ENCODE peak calls at places on chromosomes 2 and 18, in six cellular contexts. T is H9, C is tibial artery, K is kidney, N is trophoblast cell, L is adipocyte. O is an unnamed sample.
A peak's percentile ranks its signal among the peaks of the same experiment; 100 is the strongest.

GRCh38 chr2:47038656-47039501 is 116.2 kb downstream of the STPG4 start:
- DNase-seq in L (no peak), T (no peak), N (no peak), C (no peak), K (no peak), O (no peak)

GRCh38 chr2:218897394-218898108 is 16.9 kb downstream of the WNT10A start:
- DNase-seq in T (peak; percentile 42), C (no peak), K (peak; percentile 82), L (no peak), N (no peak), O (no peak)

GRCh38 chr2:149827585-149828156 is 240.1 kb upstream of the MMADHC start:
- DNase-seq in K (no peak), L (no peak), N (no peak), T (no peak), C (no peak), O (no peak)

GRCh38 chr2:133286326-133286922 is 281.8 kb downstream of the NCKAP5 start:
- DNase-seq in N (no peak), K (no peak), C (no peak), L (peak; percentile 64), T (no peak), O (no peak)

GRCh38 chr2:37526323-37526722 is 145.1 kb downstream of the CDC42EP3 start:
- DNase-seq in L (no peak), T (no peak), C (no peak), K (no peak), N (no peak), O (no peak)

GRCh38 chr18:2848145-2848878 is 1.5 kb downstream of the EMILIN2 start:
- DNase-seq in T (no peak), N (no peak), K (no peak), C (no peak), L (peak; percentile 36), O (no peak)

GRCh38 chr18:6150481-6150880 is 255.2 kb upstream of the TMEM200C start:
- DNase-seq in N (no peak), T (no peak), C (no peak), L (no peak), K (no peak), O (no peak)

GRCh38 chr18:65091737-65092329 is 659.0 kb upstream of the CDH7 start:
- DNase-seq in C (no peak), K (no peak), L (peak; percentile 22), T (peak; percentile 31), N (no peak), O (no peak)

GRCh38 chr18:41326311-41326710 is 628.7 kb upstream of the PIK3C3 start:
- DNase-seq in N (no peak), K (no peak), L (peak; percentile 31), C (no peak), T (no peak), O (no peak)

DNA sequence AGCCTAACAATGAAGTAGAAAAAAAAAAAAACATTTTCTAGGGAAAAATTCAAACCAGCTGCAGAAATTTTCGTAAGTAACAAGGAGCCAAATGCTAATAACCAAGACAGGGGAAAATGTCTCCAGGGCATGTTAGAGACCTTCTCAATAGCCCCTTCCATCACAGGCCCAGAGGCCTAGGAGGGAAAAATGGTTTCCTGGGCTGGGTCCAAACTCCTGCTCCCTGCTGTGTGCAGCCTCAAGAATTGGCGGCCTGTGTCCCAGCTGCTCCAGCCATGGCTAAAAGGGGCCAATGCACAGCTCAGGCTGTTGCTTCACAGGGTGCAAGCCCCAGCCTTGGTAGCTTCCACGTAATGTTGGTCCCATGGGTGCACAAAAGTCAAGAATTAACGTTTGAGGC is 266.2 kb downstream of the ZEB2 start:
- DNase-seq in T (no peak), C (no peak), N (no peak), K (no peak), L (no peak), O (no peak)
- H3K9me3 ChIP-seq in T (peaks cover 25% of the 10 kb centered on the region), C (peaks cover 8% of the 10 kb centered on the region), N (peaks cover 7% of the 10 kb centered on the region), K (peaks cover 12% of the 10 kb centered on the region), L (peaks cover 32% of the 10 kb centered on the region), O (peaks cover 8% of the 10 kb centered on the region)

GRCh38 chr2:22737144-22737543 is 647.8 kb upstream of the KLHL29 start:
- DNase-seq in L (no peak), K (no peak), T (no peak), C (no peak), N (no peak), O (no peak)

GRCh38 chr2:22729466-22729865 is 655.5 kb upstream of the KLHL29 start:
- DNase-seq in C (no peak), N (no peak), L (no peak), K (no peak), T (no peak), O (no peak)

GRCh38 chr2:22734373-22735045 is 650.5 kb upstream of the KLHL29 start:
- DNase-seq in N (no peak), T (no peak), K (no peak), C (no peak), L (no peak), O (no peak)
- H3K9me3 ChIP-seq in N (no peaks in the 10 kb centered on the region), T (no peaks in the 10 kb centered on the region), K (no peaks in the 10 kb centered on the region), C (no peaks in the 10 kb centered on the region), L (no peaks in the 10 kb centered on the region), O (no peaks in the 10 kb centered on the region)

DNA sequence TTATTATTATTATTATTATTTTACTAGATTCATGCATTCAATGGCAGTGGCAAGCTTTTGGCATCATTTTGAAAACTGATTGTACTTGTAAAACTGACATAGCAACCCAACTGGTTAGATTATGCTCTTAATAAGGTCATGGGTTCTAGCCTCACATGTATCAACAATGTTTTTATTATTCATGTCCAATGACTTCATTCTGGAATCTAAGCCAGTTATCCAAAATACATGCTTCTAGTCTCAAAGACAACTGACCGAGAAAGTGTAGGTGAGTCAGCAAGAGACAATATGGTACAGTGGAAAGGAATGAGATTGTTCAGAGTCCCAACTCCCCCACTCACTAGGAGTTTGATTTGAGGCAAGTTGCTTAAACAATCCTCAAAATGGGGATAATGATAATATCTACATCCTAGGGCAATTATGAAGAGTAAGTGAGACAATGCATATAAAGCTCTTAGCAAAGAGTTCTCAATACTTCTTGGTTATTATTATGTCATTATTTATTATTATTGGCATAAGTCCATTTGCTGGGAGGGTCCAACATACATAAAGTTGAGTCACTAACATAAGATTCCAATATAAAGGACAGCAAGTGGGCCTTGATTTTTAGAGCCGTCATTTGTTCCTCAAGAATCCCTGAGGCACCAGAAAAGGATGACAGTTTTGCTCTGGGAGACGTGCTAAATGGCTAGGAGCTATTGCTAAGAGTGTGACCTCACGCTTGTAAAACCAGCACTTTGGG is 99.4 kb downstream of the NEB start:
- DNase-seq in K (no peak), T (no peak), N (peak; percentile 19), L (no peak), C (no peak), O (no peak)
- H3K9me3 ChIP-seq in K (no peaks in the 10 kb centered on the region), T (no peaks in the 10 kb centered on the region), N (no peaks in the 10 kb centered on the region), L (peaks cover 6% of the 10 kb centered on the region), C (no peaks in the 10 kb centered on the region), O (no peaks in the 10 kb centered on the region)

GRCh38 chr2:20333738-20334137 is 16.9 kb downstream of the PUM2 start:
- DNase-seq in N (no peak), L (no peak), C (no peak), K (no peak), T (no peak), O (no peak)
- H3K9me3 ChIP-seq in N (no peaks in the 10 kb centered on the region), L (no peaks in the 10 kb centered on the region), C (no peaks in the 10 kb centered on the region), K (no peaks in the 10 kb centered on the region), T (no peaks in the 10 kb centered on the region), O (no peaks in the 10 kb centered on the region)

DNA sequence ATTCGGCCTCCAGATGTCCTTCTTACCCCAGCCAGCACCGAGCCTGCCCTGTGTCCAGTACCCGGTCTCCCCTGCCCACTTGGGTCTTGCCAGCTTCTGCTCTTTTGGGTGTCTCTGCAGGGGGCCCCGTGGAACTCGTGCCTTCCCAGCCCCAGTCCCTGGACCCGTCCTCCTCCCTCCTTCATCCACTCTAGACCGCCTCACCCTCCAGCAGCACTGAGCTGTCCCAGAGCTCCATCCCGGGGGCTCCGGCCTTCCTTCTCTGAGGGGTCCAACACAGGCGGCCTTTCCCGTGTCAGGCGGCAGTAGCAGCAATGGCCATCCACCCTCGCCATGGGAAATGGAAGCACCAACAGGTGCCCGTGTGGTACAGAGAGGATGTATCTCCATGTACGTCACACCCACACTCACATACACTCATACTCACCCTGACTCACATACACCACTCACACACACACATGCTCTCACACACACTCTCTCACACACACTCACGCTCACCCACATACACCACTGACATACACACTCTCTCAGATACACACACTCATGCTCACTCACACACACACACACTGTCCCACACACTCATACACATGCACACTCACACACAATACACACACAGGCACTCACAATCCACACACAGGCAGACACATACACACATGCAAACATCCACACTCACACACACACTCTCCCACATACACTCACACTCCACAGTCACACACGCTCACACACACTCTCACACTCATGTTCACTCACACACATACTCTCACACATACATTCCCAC is 827.5 kb upstream of the SALL3 start:
- DNase-seq in C (no peak), K (no peak), T (no peak), L (no peak), N (no peak), O (no peak)
- H3K9me3 ChIP-seq in C (no peaks in the 10 kb centered on the region), K (no peaks in the 10 kb centered on the region), T (no peaks in the 10 kb centered on the region), L (peaks cover 6% of the 10 kb centered on the region), N (peaks cover 5% of the 10 kb centered on the region), O (no peaks in the 10 kb centered on the region)

O was measured in upper lobe of right lung.